ENCODE peak calls at places on chromosomes 4 and X, in seven cellular contexts. D, K, G, M, Z, O and E are unnamed samples. For H3K4me1, the result is how much of the 10 kb centered on the place peaks cover.

GRCh38 chr4:38281416-38282071 is 321.3 kb downstream of the PTTG2 start:
- DNase-seq in D (no peak), K (peak), G (no peak), M (no peak), Z (peak), O (no peak), E (no peak)

GRCh38 chr4:182825003-182825402 is 92.2 kb downstream of the DCTD start:
- DNase-seq in D (no peak), K (no peak), G (no peak), M (no peak), Z (no peak), O (no peak), E (no peak)

GRCh38 chr4:132071815-132072214 is 1077.3 kb upstream of the PCDH10 start:
- DNase-seq in D (no peak), K (peak), G (no peak), M (no peak), Z (peak), O (no peak), E (no peak)

GRCh38 chrX:39577976-39578962 is 519.5 kb downstream of the BCOR start:
- DNase-seq in D (peak), K (peak), G (peak), M (no peak), Z (no peak), O (no peak), E (no peak)

GRCh38 chr4:156312261-156312847 is 358.7 kb upstream of the CTSO start:
- DNase-seq in D (no peak), K (peak), G (no peak), M (no peak), Z (no peak), O (no peak), E (no peak)

GRCh38 chr4:80204433-80204832 is 7.1 kb downstream of the PRDM8 start:
- DNase-seq in D (no peak), K (no peak), G (no peak), M (no peak), Z (no peak), O (no peak), E (no peak)

GRCh38 chr4:18398661-18399060 is 377.1 kb upstream of the LCORL start:
- DNase-seq in D (no peak), K (no peak), G (no peak), M (no peak), Z (no peak), O (peak), E (no peak)

GRCh38 chrX:85375333-85375738 is 4.1 kb downstream of the POF1B start:
- DNase-seq in D (peak), K (no peak), G (no peak), M (no peak), Z (no peak), O (peak), E (no peak)

GRCh38 chrX:69203367-69204037 is 38.2 kb upstream of the PJA1 start:
- DNase-seq in D (peak), K (no peak), G (no peak), M (no peak), Z (no peak), O (no peak), E (no peak)

GRCh38 chr4:15649914-15650545 is 5.1 kb downstream of the FBXL5 start:
- DNase-seq in D (peak), K (peak), G (no peak), M (no peak), Z (peak), O (peak), E (peak)
- H3K4me1 ChIP-seq in D (half or more), K (under half), G (half or more), M (half or more), Z (under half), O (under half), E (under half)

DNA sequence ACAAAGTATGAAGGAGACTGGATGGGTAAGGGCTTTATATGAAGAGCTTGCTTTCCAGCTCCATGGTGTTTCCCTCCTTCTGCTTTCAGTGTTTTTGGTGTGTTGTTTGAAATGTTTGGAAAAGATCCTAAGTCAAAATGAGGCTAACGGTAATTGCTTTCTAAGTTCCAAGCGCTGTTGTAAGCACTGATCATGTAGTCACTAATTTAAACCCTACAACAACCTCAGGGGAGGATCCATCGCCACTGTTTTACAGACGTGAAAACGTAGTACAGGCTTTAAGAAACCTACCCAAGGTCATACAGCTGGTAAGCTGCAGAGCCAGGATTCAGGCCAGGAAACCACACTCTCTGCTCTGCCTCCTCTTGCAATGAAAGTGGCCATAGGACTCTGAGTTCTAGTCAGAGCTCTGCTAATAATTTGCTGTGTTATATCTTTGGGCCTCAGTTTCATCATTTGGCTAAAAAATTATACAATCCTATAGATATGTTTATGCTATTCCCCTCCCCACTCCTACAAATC is 102.9 kb upstream of the PGRMC2 start:
- DNase-seq in D (no peak), K (no peak), G (no peak), M (no peak), Z (no peak), O (no peak), E (no peak)
- H3K4me1 ChIP-seq in D (under half), K (under half), G (under half), M (under half), Z (under half), O (under half), E (under half)

DNA sequence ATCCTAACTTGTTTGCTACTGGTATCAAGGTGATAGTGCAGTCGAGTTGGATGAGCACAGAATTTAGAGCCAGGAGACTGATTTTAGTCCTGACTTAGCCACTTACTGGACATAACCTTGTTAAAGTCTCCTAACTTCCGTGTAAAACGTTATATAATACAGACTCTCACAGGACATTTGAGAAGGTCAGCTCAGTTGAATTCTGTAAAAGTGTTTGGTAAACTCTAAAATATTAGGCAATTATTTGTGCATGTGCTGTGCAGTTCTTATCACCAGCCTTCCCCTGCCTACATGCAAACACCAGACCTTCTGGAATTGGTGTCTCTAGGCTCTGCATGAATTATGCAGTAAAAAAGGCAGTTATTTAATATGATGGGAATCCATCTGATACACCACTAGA is 45.4 kb downstream of the FNIP2 start:
- DNase-seq in D (no peak), K (no peak), G (no peak), M (no peak), Z (no peak), O (no peak), E (no peak)
- H3K4me1 ChIP-seq in D (half or more), K (under half), G (half or more), M (half or more), Z (under half), O (under half), E (under half)

GRCh38 chr4:10643600-10644425 is 40.8 kb downstream of the CLNK start:
- DNase-seq in D (no peak), K (no peak), G (no peak), M (no peak), Z (peak), O (no peak), E (no peak)

GRCh38 chr4:10640535-10641159 is 43.9 kb downstream of the CLNK start:
- DNase-seq in D (no peak), K (no peak), G (no peak), M (no peak), Z (no peak), O (no peak), E (no peak)

GRCh38 chr4:10635096-10635495 is 49.5 kb downstream of the CLNK start:
- DNase-seq in D (no peak), K (no peak), G (no peak), M (no peak), Z (no peak), O (no peak), E (no peak)

GRCh38 chr4:10639100-10639499 is 45.5 kb downstream of the CLNK start:
- DNase-seq in D (no peak), K (no peak), G (no peak), M (no peak), Z (peak), O (no peak), E (no peak)

GRCh38 chr4:10639664-10640063 is 44.9 kb downstream of the CLNK start:
- DNase-seq in D (no peak), K (no peak), G (no peak), M (no peak), Z (no peak), O (no peak), E (no peak)
- H3K4me1 ChIP-seq in D (under half), K (under half), G (under half), M (under half), Z (under half), O (under half), E (under half)

GRCh38 chr4:117376700-117377099 is 291.3 kb upstream of the TRAM1L1 start:
- DNase-seq in D (no peak), K (no peak), G (no peak), M (no peak), Z (no peak), O (no peak), E (no peak)
- H3K4me1 ChIP-seq in D (under half), K (under half), G (under half), M (under half), Z (under half), O (under half), E (under half)

GRCh38 chr4:184892999-184893398 is 67.2 kb upstream of the ACSL1 start:
- DNase-seq in D (no peak), K (no peak), G (no peak), M (no peak), Z (peak), O (no peak), E (no peak)

GRCh38 chr4:184896868-184897715 is 71.3 kb upstream of the ACSL1 start:
- DNase-seq in D (no peak), K (peak), G (no peak), M (peak), Z (no peak), O (no peak), E (no peak)

GRCh38 chr4:184895012-184895795 is 69.4 kb upstream of the ACSL1 start:
- DNase-seq in D (no peak), K (no peak), G (no peak), M (no peak), Z (peak), O (no peak), E (no peak)

GRCh38 chr4:184891765-184892164 is 66.0 kb upstream of the ACSL1 start:
- DNase-seq in D (no peak), K (no peak), G (no peak), M (no peak), Z (no peak), O (no peak), E (no peak)

DNA sequence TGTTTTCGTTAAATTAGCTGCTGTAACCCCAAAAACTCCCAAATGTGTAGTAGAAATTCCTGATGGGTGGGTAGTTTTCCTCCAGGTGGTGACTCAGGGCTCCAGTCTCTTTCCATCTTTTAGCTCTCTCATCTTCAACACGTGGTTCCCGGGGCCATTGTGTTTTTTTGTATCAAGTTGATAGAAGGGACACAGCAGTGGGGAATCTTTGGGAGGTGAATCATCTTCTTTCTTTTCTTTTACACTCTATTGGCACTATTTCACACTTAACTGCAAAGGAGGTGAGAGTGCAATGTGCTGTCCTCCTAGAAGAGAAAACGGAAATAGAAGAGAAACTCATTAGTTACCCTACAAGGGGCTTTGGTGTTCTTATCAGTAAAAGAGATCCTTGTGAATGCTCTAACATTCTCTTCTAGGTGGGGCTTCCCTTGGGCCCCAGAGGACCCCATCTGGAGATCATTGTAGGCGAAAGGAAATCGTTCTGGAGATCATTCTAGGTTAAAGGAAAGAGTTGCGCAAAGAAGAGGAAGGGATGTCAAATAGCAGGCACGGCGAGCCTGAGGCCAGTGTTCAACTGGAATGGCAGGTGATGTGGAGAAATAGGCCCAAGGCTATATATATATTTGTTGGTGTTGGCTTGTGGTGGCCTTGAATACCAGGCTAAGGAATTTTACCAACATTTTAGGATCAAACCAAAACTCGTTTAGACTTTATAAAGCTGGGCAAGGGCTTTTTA is 68.2 kb upstream of the ACSL1 start:
- DNase-seq in D (no peak), K (no peak), G (no peak), M (no peak), Z (peak), O (no peak), E (no peak)
- H3K4me1 ChIP-seq in D (under half), K (under half), G (under half), M (under half), Z (under half), O (under half), E (under half)

GRCh38 chr4:6988016-6988715 is 55.0 kb upstream of the TADA2B start:
- DNase-seq in D (no peak), K (no peak), G (no peak), M (no peak), Z (no peak), O (no peak), E (no peak)

GRCh38 chr4:6984611-6985115 is 58.5 kb upstream of the TADA2B start:
- DNase-seq in D (no peak), K (no peak), G (no peak), M (no peak), Z (no peak), O (no peak), E (no peak)

GRCh38 chr4:6987566-6987920 is 55.6 kb upstream of the TADA2B start:
- DNase-seq in D (no peak), K (no peak), G (no peak), M (no peak), Z (peak), O (no peak), E (no peak)

GRCh38 chr4:6986067-6986780 is 56.9 kb upstream of the TADA2B start:
- DNase-seq in D (peak), K (peak), G (no peak), M (no peak), Z (peak), O (peak), E (no peak)

GRCh38 chr4:6986781-6987565 is 56.2 kb upstream of the TADA2B start:
- DNase-seq in D (peak), K (peak), G (peak), M (peak), Z (peak), O (peak), E (peak)
- H3K4me1 ChIP-seq in D (half or more), K (under half), G (half or more), M (half or more), Z (under half), O (under half), E (under half)